ENCODE peak calls at places on chromosomes 7 and 10, in four cellular contexts. One of them, this sample, is unnamed.

GRCh38 chr10:16741540-16741939 is 75.7 kb downstream of the RSU1 start:
- DNase-seq in WTC11: no peak
- DNase-seq in H1: no peak
- DNase-seq in HEK293T: no peak
- DNase-seq in this sample: no peak

GRCh38 chr7:87219545-87220025 is at the start of gene TMEM243:
- DNase-seq in WTC11: peak
- DNase-seq in H1: peak
- DNase-seq in HEK293T: peak
- DNase-seq in this sample: peak

GRCh38 chr10:5553400-5554170 is 28.8 kb downstream of the CALML3 start:
- DNase-seq in WTC11: peak
- DNase-seq in H1: no peak
- DNase-seq in HEK293T: no peak
- DNase-seq in this sample: no peak

GRCh38 chr7:31110331-31111108 is 58.4 kb downstream of the ADCYAP1R1 start:
- DNase-seq in WTC11: no peak
- DNase-seq in H1: peak
- DNase-seq in HEK293T: no peak
- DNase-seq in this sample: no peak

GRCh38 chr10:6108631-6109443 is 20.0 kb downstream of the RBM17 start:
- DNase-seq in WTC11: peak
- DNase-seq in H1: no peak
- DNase-seq in HEK293T: peak
- DNase-seq in this sample: peak

GRCh38 chr7:133540096-133540860 is 287.4 kb downstream of the EXOC4 start:
- DNase-seq in WTC11: no peak
- DNase-seq in H1: no peak
- DNase-seq in HEK293T: no peak
- DNase-seq in this sample: no peak

GRCh38 chr10:90857635-90858488 is at the start of gene HTR7:
- DNase-seq in WTC11: peak
- DNase-seq in H1: peak
- DNase-seq in HEK293T: peak
- DNase-seq in this sample: peak

GRCh38 chr10:103554488-103555320 is 61.2 kb downstream of the NEURL1 start:
- DNase-seq in WTC11: peak
- DNase-seq in H1: peak
- DNase-seq in HEK293T: peak
- DNase-seq in this sample: peak

DNA sequence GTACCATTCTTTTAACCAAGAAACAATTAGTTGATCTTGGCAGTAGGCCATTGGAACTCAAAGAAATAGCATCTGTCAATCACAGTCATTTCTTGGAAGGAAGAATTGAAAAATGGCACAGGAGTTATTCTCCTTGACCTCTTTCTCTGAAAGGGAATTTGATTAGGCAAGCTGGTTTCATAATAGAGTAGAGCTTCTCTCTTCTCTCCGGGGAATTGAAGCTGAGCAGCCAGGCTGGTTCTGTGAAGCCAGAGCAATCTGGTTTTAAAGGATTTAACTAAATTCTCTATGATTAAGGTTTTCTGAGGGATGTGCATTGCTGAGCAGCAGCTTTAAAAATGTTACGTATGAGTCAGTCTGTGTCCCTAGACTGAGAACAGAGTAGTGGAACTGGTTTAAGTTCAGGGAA is 70.2 kb downstream of the AHCYL2 start:
- DNase-seq in WTC11: no peak
- DNase-seq in H1: no peak
- DNase-seq in HEK293T: no peak
- DNase-seq in this sample: no peak
- TF ChIP-seq SP1 in WTC11: no peak
- TF ChIP-seq SP1 in H1: no peak
- TF ChIP-seq SP1 in HEK293T: no peak
- TF ChIP-seq SP1 in this sample: no peak

GRCh38 chr7:74522281-74522905 is 68.7 kb downstream of the GTF2IRD1 start:
- DNase-seq in WTC11: no peak
- DNase-seq in H1: no peak
- DNase-seq in HEK293T: no peak
- DNase-seq in this sample: no peak

GRCh38 chr7:74519395-74519794 is 65.7 kb downstream of the GTF2IRD1 start:
- DNase-seq in WTC11: no peak
- DNase-seq in H1: no peak
- DNase-seq in HEK293T: no peak
- DNase-seq in this sample: no peak

GRCh38 chr7:74518654-74519053 is 64.9 kb downstream of the GTF2IRD1 start:
- DNase-seq in WTC11: no peak
- DNase-seq in H1: no peak
- DNase-seq in HEK293T: no peak
- DNase-seq in this sample: no peak

GRCh38 chr7:74523015-74523414 is 69.3 kb downstream of the GTF2IRD1 start:
- DNase-seq in WTC11: no peak
- DNase-seq in H1: no peak
- DNase-seq in HEK293T: no peak
- DNase-seq in this sample: no peak

GRCh38 chr7:74521855-74522254 is 68.1 kb downstream of the GTF2IRD1 start:
- DNase-seq in WTC11: no peak
- DNase-seq in H1: no peak
- DNase-seq in HEK293T: no peak
- DNase-seq in this sample: no peak
- TF ChIP-seq SP1 in WTC11: no peak
- TF ChIP-seq SP1 in H1: no peak
- TF ChIP-seq SP1 in HEK293T: no peak
- TF ChIP-seq SP1 in this sample: no peak

GRCh38 chr7:97407106-97407505 is 289.6 kb downstream of the SDHAF3 start:
- DNase-seq in WTC11: no peak
- DNase-seq in H1: no peak
- DNase-seq in HEK293T: no peak
- DNase-seq in this sample: no peak

GRCh38 chr7:97405842-97406241 is 288.3 kb downstream of the SDHAF3 start:
- DNase-seq in WTC11: no peak
- DNase-seq in H1: no peak
- DNase-seq in HEK293T: no peak
- DNase-seq in this sample: no peak

GRCh38 chr7:97401398-97401797 is 283.9 kb downstream of the SDHAF3 start:
- DNase-seq in WTC11: no peak
- DNase-seq in H1: no peak
- DNase-seq in HEK293T: no peak
- DNase-seq in this sample: no peak
- TF ChIP-seq SP1 in WTC11: no peak
- TF ChIP-seq SP1 in H1: no peak
- TF ChIP-seq SP1 in HEK293T: no peak
- TF ChIP-seq SP1 in this sample: no peak

GRCh38 chr7:107663196-107663595 is 2.6 kb downstream of the SLC26A4 start:
- DNase-seq in WTC11: no peak
- DNase-seq in H1: no peak
- DNase-seq in HEK293T: no peak
- DNase-seq in this sample: no peak

GRCh38 chr7:107660381-107661080 is at the start of gene SLC26A4:
- DNase-seq in WTC11: peak
- DNase-seq in H1: peak
- DNase-seq in HEK293T: no peak
- DNase-seq in this sample: no peak

GRCh38 chr7:107661865-107662379 is 1.3 kb downstream of the SLC26A4 start:
- DNase-seq in WTC11: no peak
- DNase-seq in H1: no peak
- DNase-seq in HEK293T: no peak
- DNase-seq in this sample: no peak

GRCh38 chr7:107659666-107660065 is 962 bp upstream of the SLC26A4 start:
- DNase-seq in WTC11: no peak
- DNase-seq in H1: no peak
- DNase-seq in HEK293T: no peak
- DNase-seq in this sample: no peak

DNA sequence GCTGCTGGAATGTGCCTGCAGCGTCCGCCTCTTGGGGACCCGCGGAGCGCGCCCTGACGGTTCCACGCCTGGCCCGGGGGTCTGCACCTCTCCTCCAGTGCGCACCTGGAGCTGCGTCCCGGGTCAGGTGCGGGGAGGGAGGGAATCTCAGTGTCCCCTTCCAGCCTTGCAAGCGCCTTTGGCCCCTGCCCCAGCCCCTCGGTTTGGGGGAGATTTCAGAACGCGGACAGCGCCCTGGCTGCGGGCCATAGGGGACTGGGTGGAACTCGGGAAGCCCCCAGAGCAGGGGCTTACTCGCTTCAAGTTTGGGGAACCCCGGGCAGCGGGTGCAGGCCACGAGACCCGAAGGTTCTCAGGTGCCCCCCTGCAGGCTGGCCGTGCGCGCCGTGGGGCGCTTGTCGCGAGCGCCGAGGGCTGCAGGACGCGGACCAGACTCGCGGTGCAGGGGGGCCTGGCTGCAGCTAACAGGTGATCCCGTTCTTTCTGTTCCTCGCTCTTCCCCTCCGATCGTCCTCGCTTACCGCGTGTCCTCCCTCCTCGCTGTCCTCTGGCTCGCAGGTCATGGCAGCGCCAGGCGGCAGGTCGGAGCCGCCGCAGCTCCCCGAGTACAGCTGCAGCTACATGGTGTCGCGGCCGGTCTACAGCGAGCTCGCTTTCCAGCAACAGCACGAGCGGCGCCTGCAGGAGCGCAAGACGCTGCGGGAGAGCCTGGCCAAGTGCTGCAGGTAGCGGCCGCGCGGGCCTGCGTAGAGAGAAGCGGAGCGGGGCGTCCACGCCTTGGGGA is 645 bp downstream of the SLC26A4 start:
- DNase-seq in WTC11: peak
- DNase-seq in H1: peak
- DNase-seq in HEK293T: peak
- DNase-seq in this sample: peak
- TF ChIP-seq SP1 in WTC11: no peak
- TF ChIP-seq SP1 in H1: no peak
- TF ChIP-seq SP1 in HEK293T: no peak
- TF ChIP-seq SP1 in this sample: no peak

GRCh38 chr10:132637477-132638129 is 100.0 kb downstream of the INPP5A start:
- DNase-seq in WTC11: peak
- DNase-seq in H1: no peak
- DNase-seq in HEK293T: peak
- DNase-seq in this sample: peak
- TF ChIP-seq SP1 in WTC11: no peak
- TF ChIP-seq SP1 in H1: no peak
- TF ChIP-seq SP1 in HEK293T: no peak
- TF ChIP-seq SP1 in this sample: no peak

GRCh38 chr10:70586348-70586930 is 16.1 kb downstream of the PRF1 start:
- DNase-seq in WTC11: no peak
- DNase-seq in H1: no peak
- DNase-seq in HEK293T: no peak
- DNase-seq in this sample: no peak

GRCh38 chr10:70587045-70587658 is 15.4 kb downstream of the PRF1 start:
- DNase-seq in WTC11: no peak
- DNase-seq in H1: no peak
- DNase-seq in HEK293T: no peak
- DNase-seq in this sample: no peak

GRCh38 chr10:70589762-70590662 is 12.5 kb downstream of the PRF1 start:
- DNase-seq in WTC11: no peak
- DNase-seq in H1: peak
- DNase-seq in HEK293T: no peak
- DNase-seq in this sample: no peak

GRCh38 chr10:70588852-70589570 is 13.5 kb downstream of the PRF1 start:
- DNase-seq in WTC11: no peak
- DNase-seq in H1: no peak
- DNase-seq in HEK293T: no peak
- DNase-seq in this sample: no peak

GRCh38 chr10:70588255-70588654 is 14.3 kb downstream of the PRF1 start:
- DNase-seq in WTC11: no peak
- DNase-seq in H1: peak
- DNase-seq in HEK293T: no peak
- DNase-seq in this sample: no peak
- TF ChIP-seq SP1 in WTC11: no peak
- TF ChIP-seq SP1 in H1: no peak
- TF ChIP-seq SP1 in HEK293T: no peak
- TF ChIP-seq SP1 in this sample: no peak

DNA sequence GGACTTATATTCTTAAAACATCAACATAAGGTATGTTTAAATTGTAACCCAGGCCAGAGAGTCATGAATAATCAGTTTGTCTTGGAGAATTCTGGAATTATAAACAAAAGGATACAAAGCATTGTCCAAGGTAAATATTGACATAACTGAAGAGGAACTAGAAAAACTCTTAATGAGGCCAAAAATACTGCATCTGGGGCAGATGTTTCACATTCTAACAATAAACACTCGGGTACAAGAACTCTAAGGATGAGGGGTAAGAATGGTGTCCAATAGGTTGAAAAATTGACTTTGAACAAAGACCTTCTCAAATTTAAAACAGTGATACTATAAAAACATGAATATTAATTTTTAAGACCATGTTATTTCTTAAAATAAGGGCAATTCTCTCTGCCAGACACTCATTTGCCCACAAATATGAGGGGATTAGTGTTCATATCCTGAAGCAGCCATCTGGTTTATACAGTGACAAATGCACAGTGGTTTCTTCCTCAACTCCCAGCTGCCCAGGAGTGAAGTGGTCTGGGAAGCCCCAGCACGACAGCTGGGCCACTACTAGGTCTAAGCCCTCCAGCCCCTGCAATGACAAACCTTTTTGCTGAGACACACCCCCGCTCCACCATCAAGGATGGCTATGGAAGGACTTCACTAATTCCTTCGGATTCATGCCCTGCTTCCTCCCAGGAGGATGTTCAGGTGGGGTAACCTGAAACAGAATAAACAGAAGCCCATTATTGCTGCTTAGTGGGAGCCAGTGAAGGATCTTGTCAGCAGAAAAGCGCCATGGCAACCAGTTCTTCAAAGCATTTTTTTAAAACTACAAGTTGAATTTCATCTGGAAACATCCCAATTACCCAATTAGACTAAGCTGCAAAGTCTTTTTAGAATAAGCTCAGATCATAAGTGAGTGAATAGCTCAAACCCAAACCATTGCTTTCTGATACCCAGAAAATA is 107.5 kb upstream of the ARID5B start:
- DNase-seq in WTC11: no peak
- DNase-seq in H1: no peak
- DNase-seq in HEK293T: no peak
- DNase-seq in this sample: no peak
- TF ChIP-seq SP1 in WTC11: no peak
- TF ChIP-seq SP1 in H1: no peak
- TF ChIP-seq SP1 in HEK293T: no peak
- TF ChIP-seq SP1 in this sample: no peak